ENCODE peak calls at places on chromosomes 7 and 10, in eight cellular contexts. D is GM20000; F is trophoblast cell; K is activated CD4-positive, alpha-beta T cell treated with anti-CD3 and anti-CD28 coated beads for 36 hours; B is GM10248; J is brain microvascular endothelial cell; M is EH; G is activated CD8-positive, alpha-beta memory T cell treated with anti-CD3 and anti-CD28 coated beads for 4 hours. P is an unnamed sample.

GRCh38 chr10:114631678-114632417 is 26.2 kb downstream of the ABLIM1 start:
- DNase-seq in D (peak), F (peak), K (peak), B (peak), J (no peak), M (peak), G (no peak), P (no peak)

GRCh38 chr10:4816966-4817365 is 9.0 kb upstream of the AKR1E2 start:
- DNase-seq in D (no peak), F (no peak), K (no peak), B (no peak), J (no peak), M (no peak), G (no peak), P (no peak)

GRCh38 chr10:122124808-122125207 is 135.8 kb downstream of the TACC2 start:
- DNase-seq in D (no peak), F (no peak), K (no peak), B (no peak), J (no peak), M (no peak), G (no peak), P (no peak)

GRCh38 chr10:119306514-119306951 is 99.2 kb downstream of the GRK5 start:
- DNase-seq in D (peak), F (no peak), K (peak), B (peak), J (no peak), M (no peak), G (peak), P (peak)

GRCh38 chr10:23543696-23544095 is 104.8 kb downstream of the OTUD1 start:
- DNase-seq in D (no peak), F (no peak), K (no peak), B (no peak), J (no peak), M (no peak), G (no peak), P (no peak)

GRCh38 chr10:60130130-60130579 is 223.8 kb upstream of the CCDC6 start:
- DNase-seq in D (no peak), F (no peak), K (no peak), B (no peak), J (no peak), M (no peak), G (no peak), P (no peak)

GRCh38 chr7:135320277-135320676 is 86.6 kb downstream of the STRA8 start:
- DNase-seq in D (no peak), F (no peak), K (no peak), B (no peak), J (peak), M (peak), G (no peak), P (no peak)

GRCh38 chr7:73831656-73832579 is 1.1 kb downstream of the CLDN4 start:
- DNase-seq in D (no peak), F (peak), K (no peak), B (no peak), J (no peak), M (no peak), G (no peak), P (no peak)

GRCh38 chr7:39186671-39187070 is 209.0 kb downstream of the POU6F2 start:
- DNase-seq in D (no peak), F (peak), K (no peak), B (no peak), J (no peak), M (no peak), G (no peak), P (no peak)

GRCh38 chr10:48273741-48274140 is 755 bp downstream of the FRMPD2 start:
- DNase-seq in D (no peak), F (no peak), K (no peak), B (no peak), J (no peak), M (no peak), G (no peak), P (no peak)

GRCh38 chr10:49008056-49008455 is 68.4 kb upstream of the LRRC18 start:
- DNase-seq in D (no peak), F (no peak), K (no peak), B (no peak), J (no peak), M (no peak), G (no peak), P (no peak)

GRCh38 chr7:110442386-110442837 is 648.5 kb upstream of the LRRN3 start:
- DNase-seq in D (peak), F (peak), K (peak), B (peak), J (peak), M (peak), G (no peak), P (peak)